ENCODE peak calls at places on chromosomes 3 and 15, in four cellular contexts. One of them, this sample, is unnamed.

GRCh38 chr3:155807823-155808222 is 1.7 kb upstream of the C3orf33 start:
- DNase-seq in C1 segment of cervical spinal cord: no peak
- DNase-seq in heart right ventricle: no peak
- DNase-seq in HFFc6: peak; percentile 8
- DNase-seq in this sample: no peak

GRCh38 chr3:13145826-13146642 is 72.8 kb upstream of the IQSEC1 start:
- DNase-seq in C1 segment of cervical spinal cord: no peak
- DNase-seq in heart right ventricle: no peak
- DNase-seq in HFFc6: no peak
- DNase-seq in this sample: no peak

GRCh38 chr15:91100561-91101355 is 701 bp downstream of the SV2B start:
- DNase-seq in C1 segment of cervical spinal cord: no peak
- DNase-seq in heart right ventricle: no peak
- DNase-seq in HFFc6: no peak
- DNase-seq in this sample: no peak

GRCh38 chr15:52649686-52650085 is 29.5 kb downstream of the ATOSA start:
- DNase-seq in C1 segment of cervical spinal cord: no peak
- DNase-seq in heart right ventricle: no peak
- DNase-seq in HFFc6: no peak
- DNase-seq in this sample: no peak

GRCh38 chr3:162141232-162141631 is 644.6 kb downstream of the OTOL1 start:
- DNase-seq in C1 segment of cervical spinal cord: no peak
- DNase-seq in heart right ventricle: no peak
- DNase-seq in HFFc6: peak; percentile 65
- DNase-seq in this sample: no peak

GRCh38 chr15:100338971-100339444 is 2.8 kb downstream of the ADAMTS17 start:
- DNase-seq in C1 segment of cervical spinal cord: peak; percentile 42
- DNase-seq in heart right ventricle: no peak
- DNase-seq in HFFc6: no peak
- DNase-seq in this sample: peak; percentile 64

GRCh38 chr3:184583345-184584000 is 21.9 kb downstream of the EPHB3 start:
- DNase-seq in C1 segment of cervical spinal cord: peak; percentile 55
- DNase-seq in heart right ventricle: peak; percentile 77
- DNase-seq in HFFc6: no peak
- DNase-seq in this sample: no peak

GRCh38 chr3:100825574-100825973 is 116.3 kb downstream of the TFG start:
- DNase-seq in C1 segment of cervical spinal cord: no peak
- DNase-seq in heart right ventricle: no peak
- DNase-seq in HFFc6: no peak
- DNase-seq in this sample: no peak

GRCh38 chr3:194135806-194136518 is at the start of gene HES1:
- DNase-seq in C1 segment of cervical spinal cord: peak; percentile 79
- DNase-seq in heart right ventricle: peak; percentile 92
- DNase-seq in HFFc6: peak; percentile 98
- DNase-seq in this sample: peak; percentile 93

GRCh38 chr3:184688251-184688851 is 23.5 kb downstream of the MAGEF1 start:
- DNase-seq in C1 segment of cervical spinal cord: no peak
- DNase-seq in heart right ventricle: no peak
- DNase-seq in HFFc6: peak; percentile 83
- DNase-seq in this sample: peak; percentile 65

GRCh38 chr3:46895204-46895660 is 17.7 kb downstream of the PTH1R start:
- DNase-seq in C1 segment of cervical spinal cord: no peak
- DNase-seq in heart right ventricle: peak; percentile 85
- DNase-seq in HFFc6: peak; percentile 24
- DNase-seq in this sample: peak; percentile 82

GRCh38 chr3:178421069-178421468 is 115.2 kb upstream of the KCNMB2 start:
- DNase-seq in C1 segment of cervical spinal cord: no peak
- DNase-seq in heart right ventricle: no peak
- DNase-seq in HFFc6: no peak
- DNase-seq in this sample: no peak

GRCh38 chr3:146241523-146242240 is 9.2 kb downstream of the PLSCR4 start:
- DNase-seq in C1 segment of cervical spinal cord: no peak
- DNase-seq in heart right ventricle: no peak
- DNase-seq in HFFc6: no peak
- DNase-seq in this sample: peak; percentile 46

GRCh38 chr3:158743664-158744566 is 11.7 kb upstream of the RARRES1 start:
- DNase-seq in C1 segment of cervical spinal cord: no peak
- DNase-seq in heart right ventricle: no peak
- DNase-seq in HFFc6: no peak
- DNase-seq in this sample: no peak

GRCh38 chr3:11551019-11551418 is 92.7 kb downstream of the VGLL4 start:
- DNase-seq in C1 segment of cervical spinal cord: no peak
- DNase-seq in heart right ventricle: no peak
- DNase-seq in HFFc6: no peak
- DNase-seq in this sample: no peak

GRCh38 chr3:56799251-56799882 is 2.4 kb downstream of the ARHGEF3 start:
- DNase-seq in C1 segment of cervical spinal cord: no peak
- DNase-seq in heart right ventricle: no peak
- DNase-seq in HFFc6: peak; percentile 56
- DNase-seq in this sample: no peak

GRCh38 chr15:39587291-39587909 is 6.5 kb downstream of the THBS1 start:
- DNase-seq in C1 segment of cervical spinal cord: no peak
- DNase-seq in heart right ventricle: no peak
- DNase-seq in HFFc6: peak; percentile 82
- DNase-seq in this sample: no peak

GRCh38 chr15:74176262-74177208 is 3.0 kb downstream of the ISLR start:
- DNase-seq in C1 segment of cervical spinal cord: no peak
- DNase-seq in heart right ventricle: no peak
- DNase-seq in HFFc6: no peak
- DNase-seq in this sample: peak; percentile 15

GRCh38 chr3:9649791-9650521 is 651 bp downstream of the MTMR14 start:
- DNase-seq in C1 segment of cervical spinal cord: peak; percentile 27
- DNase-seq in heart right ventricle: no peak
- DNase-seq in HFFc6: no peak
- DNase-seq in this sample: no peak

GRCh38 chr3:185766645-185767323 is 58.1 kb downstream of the IGF2BP2 start:
- DNase-seq in C1 segment of cervical spinal cord: no peak
- DNase-seq in heart right ventricle: no peak
- DNase-seq in HFFc6: peak; percentile 19
- DNase-seq in this sample: no peak

GRCh38 chr15:96978937-96979473 is 648.5 kb downstream of the NR2F2 start:
- DNase-seq in C1 segment of cervical spinal cord: no peak
- DNase-seq in heart right ventricle: no peak
- DNase-seq in HFFc6: no peak
- DNase-seq in this sample: no peak

GRCh38 chr15:84834969-84835368 is 17.8 kb downstream of the ALPK3 start:
- DNase-seq in C1 segment of cervical spinal cord: no peak
- DNase-seq in heart right ventricle: no peak
- DNase-seq in HFFc6: no peak
- DNase-seq in this sample: no peak

GRCh38 chr15:98803228-98804056 is 155.1 kb downstream of the IGF1R start:
- DNase-seq in C1 segment of cervical spinal cord: no peak
- DNase-seq in heart right ventricle: no peak
- DNase-seq in HFFc6: peak; percentile 64
- DNase-seq in this sample: no peak

GRCh38 chr3:63763156-63763555 is 55.9 kb upstream of the C3orf49 start:
- DNase-seq in C1 segment of cervical spinal cord: no peak
- DNase-seq in heart right ventricle: no peak
- DNase-seq in HFFc6: peak; percentile 39
- DNase-seq in this sample: no peak

GRCh38 chr3:133547432-133548041 is 25.9 kb upstream of the CDV3 start:
- DNase-seq in C1 segment of cervical spinal cord: no peak
- DNase-seq in heart right ventricle: no peak
- DNase-seq in HFFc6: peak; percentile 70
- DNase-seq in this sample: peak; percentile 25

GRCh38 chr15:47573673-47574072 is 143.6 kb upstream of the SEMA6D start:
- DNase-seq in C1 segment of cervical spinal cord: no peak
- DNase-seq in heart right ventricle: no peak
- DNase-seq in HFFc6: no peak
- DNase-seq in this sample: no peak

GRCh38 chr15:52802110-52802509 is 12.0 kb upstream of the ONECUT1 start:
- DNase-seq in C1 segment of cervical spinal cord: no peak
- DNase-seq in heart right ventricle: no peak
- DNase-seq in HFFc6: no peak
- DNase-seq in this sample: no peak

GRCh38 chr3:113496924-113497323 is 18.0 kb downstream of the SPICE1 start:
- DNase-seq in C1 segment of cervical spinal cord: no peak
- DNase-seq in heart right ventricle: no peak
- DNase-seq in HFFc6: peak; percentile 25
- DNase-seq in this sample: no peak

GRCh38 chr15:68218331-68218730 is 11.2 kb downstream of the CLN6 start:
- DNase-seq in C1 segment of cervical spinal cord: no peak
- DNase-seq in heart right ventricle: no peak
- DNase-seq in HFFc6: no peak
- DNase-seq in this sample: no peak

GRCh38 chr15:62895905-62896316 is 146.6 kb upstream of the TPM1 start:
- DNase-seq in C1 segment of cervical spinal cord: no peak
- DNase-seq in heart right ventricle: no peak
- DNase-seq in HFFc6: peak; percentile 61
- DNase-seq in this sample: no peak

GRCh38 chr3:16741890-16742289 is 136.7 kb upstream of the DAZL start:
- DNase-seq in C1 segment of cervical spinal cord: no peak
- DNase-seq in heart right ventricle: peak; percentile 13
- DNase-seq in HFFc6: peak; percentile 84
- DNase-seq in this sample: no peak

GRCh38 chr15:70775160-70775559 is 11.8 kb upstream of the UACA start:
- DNase-seq in C1 segment of cervical spinal cord: no peak
- DNase-seq in heart right ventricle: no peak
- DNase-seq in HFFc6: peak; percentile 82
- DNase-seq in this sample: no peak

GRCh38 chr15:80660114-80660513 is 35.0 kb upstream of the ABHD17C start:
- DNase-seq in C1 segment of cervical spinal cord: no peak
- DNase-seq in heart right ventricle: no peak
- DNase-seq in HFFc6: peak; percentile 11
- DNase-seq in this sample: no peak

GRCh38 chr15:98232761-98233160 is 272.3 kb downstream of the ARRDC4 start:
- DNase-seq in C1 segment of cervical spinal cord: no peak
- DNase-seq in heart right ventricle: no peak
- DNase-seq in HFFc6: no peak
- DNase-seq in this sample: no peak

GRCh38 chr3:172315401-172316091 is 132.7 kb downstream of the GHSR start:
- DNase-seq in C1 segment of cervical spinal cord: no peak
- DNase-seq in heart right ventricle: no peak
- DNase-seq in HFFc6: peak; percentile 68
- DNase-seq in this sample: peak; percentile 53

GRCh38 chr3:129070086-129070875 is 9.7 kb downstream of the GP9 start:
- DNase-seq in C1 segment of cervical spinal cord: no peak
- DNase-seq in heart right ventricle: no peak
- DNase-seq in HFFc6: no peak
- DNase-seq in this sample: no peak

GRCh38 chr3:126133606-126134005 is 46.8 kb downstream of the ALDH1L1 start:
- DNase-seq in C1 segment of cervical spinal cord: no peak
- DNase-seq in heart right ventricle: no peak
- DNase-seq in HFFc6: no peak
- DNase-seq in this sample: peak; percentile 8

GRCh38 chr3:114880078-114880477 is 267.0 kb downstream of the ZBTB20 start:
- DNase-seq in C1 segment of cervical spinal cord: no peak
- DNase-seq in heart right ventricle: no peak
- DNase-seq in HFFc6: no peak
- DNase-seq in this sample: no peak

GRCh38 chr3:14412831-14413380 is 10.5 kb downstream of the SLC6A6 start:
- DNase-seq in C1 segment of cervical spinal cord: peak; percentile 57
- DNase-seq in heart right ventricle: peak; percentile 31
- DNase-seq in HFFc6: no peak
- DNase-seq in this sample: peak; percentile 81

GRCh38 chr15:68311464-68311835 is 33.9 kb downstream of the FEM1B start:
- DNase-seq in C1 segment of cervical spinal cord: no peak
- DNase-seq in heart right ventricle: no peak
- DNase-seq in HFFc6: no peak
- DNase-seq in this sample: peak; percentile 17